ENCODE peak calls at places on chromosomes 5 and 9, in five cellular contexts. Q is mesendoderm; Z is stomach; V is spleen; U is CD4-positive, CD25-positive, alpha-beta regulatory T cell. J is an unnamed sample. For H3K36me3, the result is how much of the 10 kb centered on the place peaks cover.

GRCh38 chr9:99445377-99445891 is 223.4 kb downstream of the SEC61B start:
- DNase-seq in Q (peak), Z (no peak), V (no peak), U (no peak), J (peak)

GRCh38 chr5:137040641-137041340 is 458.3 kb downstream of the SPOCK1 start:
- DNase-seq in Q (no peak), Z (no peak), V (no peak), U (no peak), J (peak)

GRCh38 chr5:38559427-38559826 is 3.0 kb upstream of the LIFR start:
- DNase-seq in Q (no peak), Z (no peak), V (no peak), U (no peak), J (no peak)

GRCh38 chr5:176415240-176416122 is 858 bp downstream of the CLTB start:
- DNase-seq in Q (peak), Z (peak), V (no peak), U (no peak), J (peak)

GRCh38 chr5:59496524-59497134 is 396.9 kb downstream of the PDE4D start:
- DNase-seq in Q (peak), Z (no peak), V (peak), U (no peak), J (peak)

GRCh38 chr9:95017661-95018060 is 291.2 kb downstream of the AOPEP start:
- DNase-seq in Q (no peak), Z (no peak), V (no peak), U (no peak), J (peak)

GRCh38 chr5:23332650-23333251 is 174.7 kb upstream of the PRDM9 start:
- DNase-seq in Q (peak), Z (no peak), V (no peak), U (no peak), J (peak)

GRCh38 chr5:132468665-132469379 is 21.8 kb downstream of the IRF1 start:
- DNase-seq in Q (no peak), Z (peak), V (peak), U (no peak), J (no peak)

GRCh38 chr5:108379722-108380530 is 2.0 kb downstream of the FBXL17 start:
- DNase-seq in Q (no peak), Z (no peak), V (no peak), U (no peak), J (peak)

GRCh38 chr5:141811287-141812155 is 66.7 kb downstream of the PCDH1 start:
- DNase-seq in Q (peak), Z (no peak), V (peak), U (no peak), J (peak)

GRCh38 chr9:136848393-136849037 is 694 bp upstream of the PHPT1 start:
- DNase-seq in Q (peak), Z (peak), V (no peak), U (no peak), J (peak)

GRCh38 chr9:78121488-78121887 is 89.9 kb upstream of the GNAQ start:
- DNase-seq in Q (peak), Z (peak), V (peak), U (peak), J (peak)

GRCh38 chr9:121222524-121223171 is 21.0 kb upstream of the RAB14 start:
- DNase-seq in Q (peak), Z (no peak), V (no peak), U (no peak), J (peak)

GRCh38 chr5:79486116-79486515 is 27.8 kb downstream of the HOMER1 start:
- DNase-seq in Q (no peak), Z (no peak), V (no peak), U (no peak), J (no peak)

GRCh38 chr9:14910178-14910805 is at the start of gene FREM1:
- DNase-seq in Q (peak), Z (no peak), V (no peak), U (no peak), J (peak)

GRCh38 chr5:131109540-131110255 is 55.4 kb downstream of the HINT1 start:
- DNase-seq in Q (peak), Z (no peak), V (no peak), U (peak), J (peak)

GRCh38 chr9:68690088-68690487 is 15.0 kb upstream of the PIP5K1B start:
- DNase-seq in Q (peak), Z (peak), V (no peak), U (no peak), J (no peak)

GRCh38 chr5:16582081-16582480 is 34.7 kb downstream of the RETREG1 start:
- DNase-seq in Q (no peak), Z (no peak), V (no peak), U (no peak), J (peak)

GRCh38 chr9:33170464-33171156 is 3.5 kb upstream of the B4GALT1 start:
- DNase-seq in Q (peak), Z (peak), V (peak), U (no peak), J (peak)

GRCh38 chr9:32926901-32927300 is 74.5 kb downstream of the APTX start:
- DNase-seq in Q (no peak), Z (no peak), V (no peak), U (no peak), J (no peak)

GRCh38 chr9:101398930-101399640 is 434 bp downstream of the ZNF189 start:
- DNase-seq in Q (no peak), Z (peak), V (no peak), U (no peak), J (peak)

GRCh38 chr5:639584-640213 is 27.6 kb downstream of the CEP72 start:
- DNase-seq in Q (no peak), Z (no peak), V (peak), U (no peak), J (no peak)

GRCh38 chr9:93572636-93573035 is 3.7 kb upstream of the PHF2 start:
- DNase-seq in Q (no peak), Z (no peak), V (no peak), U (no peak), J (no peak)

GRCh38 chr5:174317261-174317894 is 271.9 kb downstream of the NSG2 start:
- DNase-seq in Q (peak), Z (no peak), V (peak), U (no peak), J (peak)

GRCh38 chr5:52692039-52692438 is 95.7 kb upstream of the ITGA1 start:
- DNase-seq in Q (no peak), Z (no peak), V (no peak), U (no peak), J (peak)

GRCh38 chr5:11925701-11926100 is 21.5 kb upstream of the CTNND2 start:
- DNase-seq in Q (no peak), Z (no peak), V (no peak), U (no peak), J (no peak)

GRCh38 chr9:127517620-127518019 is 66.3 kb downstream of the LRSAM1 start:
- DNase-seq in Q (no peak), Z (no peak), V (no peak), U (no peak), J (no peak)

GRCh38 chr9:129166962-129167557 is 11.0 kb downstream of the IER5L start:
- DNase-seq in Q (peak), Z (peak), V (no peak), U (no peak), J (peak)

GRCh38 chr9:136297766-136298735 is 5.8 kb downstream of the CCDC187 start:
- DNase-seq in Q (no peak), Z (no peak), V (no peak), U (no peak), J (no peak)

GRCh38 chr5:153714732-153715287 is 224.3 kb downstream of the GRIA1 start:
- DNase-seq in Q (no peak), Z (no peak), V (no peak), U (no peak), J (peak)

GRCh38 chr9:98225015-98225442 is 30.4 kb downstream of the TBC1D2 start:
- DNase-seq in Q (no peak), Z (no peak), V (no peak), U (no peak), J (no peak)
- H3K36me3 ChIP-seq in Q (under half), Z (half or more), V (under half), U (under half), J (half or more)

GRCh38 chr5:74575741-74576538 is 64.6 kb downstream of the ENC1 start:
- DNase-seq in Q (no peak), Z (no peak), V (no peak), U (no peak), J (peak)
- H3K36me3 ChIP-seq in Q (under half), Z (under half), V (under half), U (under half), J (under half)

GRCh38 chr9:123686131-123686848 is 243.6 kb downstream of the DENND1A start:
- DNase-seq in Q (no peak), Z (no peak), V (no peak), U (no peak), J (peak)

GRCh38 chr9:123686849-123687233 is 243.1 kb downstream of the DENND1A start:
- DNase-seq in Q (no peak), Z (no peak), V (no peak), U (no peak), J (no peak)

GRCh38 chr9:123687246-123687721 is 242.6 kb downstream of the DENND1A start:
- DNase-seq in Q (no peak), Z (peak), V (no peak), U (no peak), J (no peak)

GRCh38 chr9:123691904-123692303 is 238.0 kb downstream of the DENND1A start:
- DNase-seq in Q (no peak), Z (no peak), V (no peak), U (no peak), J (no peak)

GRCh38 chr9:123689701-123690428 is 240.1 kb downstream of the DENND1A start:
- DNase-seq in Q (no peak), Z (no peak), V (no peak), U (no peak), J (no peak)
- H3K36me3 ChIP-seq in Q (under half), Z (under half), V (under half), U (under half), J (under half)

DNA sequence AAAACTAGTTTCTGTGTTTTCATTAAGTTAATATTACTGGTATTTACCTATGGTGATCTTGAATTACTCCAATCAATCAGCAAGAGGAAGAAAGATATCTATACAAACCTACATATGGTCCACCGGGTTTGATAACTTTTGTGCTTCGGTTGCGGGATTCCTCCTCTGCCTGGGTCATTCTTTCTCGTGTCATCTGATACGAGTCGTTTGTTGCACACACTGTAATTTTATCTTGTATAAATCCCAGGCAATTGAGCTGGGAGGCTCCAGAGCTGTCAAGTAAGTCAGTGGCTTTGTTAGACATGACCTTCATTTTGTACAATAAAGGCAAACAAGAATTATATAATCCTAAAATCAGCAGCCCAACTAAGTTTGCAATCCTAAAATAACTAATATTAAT is 48.0 kb downstream of the ELL2 start:
- DNase-seq in Q (no peak), Z (no peak), V (no peak), U (no peak), J (no peak)
- H3K36me3 ChIP-seq in Q (under half), Z (under half), V (under half), U (under half), J (half or more)